ENCODE peak calls at places on chromosomes 12 and 14, in seven cellular contexts. One of them, this sample, is unnamed.

GRCh38 chr14:32457213-32457920 is 128.3 kb downstream of the AKAP6 start:
- DNase-seq in NCI-H187 treated with DMSO at 0.1 percent for 48 hours: no peak
- DNase-seq in iPS-NIHi11: no peak
- DNase-seq in BE2C: peak; percentile 74
- DNase-seq in NCI-H1092: no peak
- DNase-seq in EH: peak; percentile 94
- DNase-seq in ACHN: no peak
- DNase-seq in this sample: no peak

GRCh38 chr12:91883811-91884210 is 261.8 kb downstream of the BTG1 start:
- DNase-seq in NCI-H187 treated with DMSO at 0.1 percent for 48 hours: no peak
- DNase-seq in iPS-NIHi11: no peak
- DNase-seq in BE2C: no peak
- DNase-seq in NCI-H1092: no peak
- DNase-seq in EH: peak; percentile 9
- DNase-seq in ACHN: no peak
- DNase-seq in this sample: no peak

GRCh38 chr12:102385343-102385742 is 95.0 kb downstream of the IGF1 start:
- DNase-seq in NCI-H187 treated with DMSO at 0.1 percent for 48 hours: no peak
- DNase-seq in iPS-NIHi11: no peak
- DNase-seq in BE2C: no peak
- DNase-seq in NCI-H1092: no peak
- DNase-seq in EH: no peak
- DNase-seq in ACHN: no peak
- DNase-seq in this sample: no peak

GRCh38 chr14:104865631-104866441 is 768 bp downstream of the CEP170B start:
- DNase-seq in NCI-H187 treated with DMSO at 0.1 percent for 48 hours: no peak
- DNase-seq in iPS-NIHi11: peak; percentile 85
- DNase-seq in BE2C: peak; percentile 30
- DNase-seq in NCI-H1092: no peak
- DNase-seq in EH: peak; percentile 86
- DNase-seq in ACHN: peak; percentile 66
- DNase-seq in this sample: no peak

GRCh38 chr14:90034156-90034555 is 27.6 kb upstream of the KCNK13 start:
- DNase-seq in NCI-H187 treated with DMSO at 0.1 percent for 48 hours: no peak
- DNase-seq in iPS-NIHi11: no peak
- DNase-seq in BE2C: no peak
- DNase-seq in NCI-H1092: no peak
- DNase-seq in EH: no peak
- DNase-seq in ACHN: no peak
- DNase-seq in this sample: no peak

GRCh38 chr14:60734465-60735242 is at the start of gene MNAT1:
- DNase-seq in NCI-H187 treated with DMSO at 0.1 percent for 48 hours: peak; percentile 47
- DNase-seq in iPS-NIHi11: peak; percentile 70
- DNase-seq in BE2C: peak; percentile 86
- DNase-seq in NCI-H1092: peak; percentile 84
- DNase-seq in EH: peak; percentile 79
- DNase-seq in ACHN: peak; percentile 80
- DNase-seq in this sample: peak; percentile 77

GRCh38 chr12:109582636-109583035 is 9.0 kb downstream of the MVK start:
- DNase-seq in NCI-H187 treated with DMSO at 0.1 percent for 48 hours: no peak
- DNase-seq in iPS-NIHi11: peak; percentile 56
- DNase-seq in BE2C: no peak
- DNase-seq in NCI-H1092: no peak
- DNase-seq in EH: no peak
- DNase-seq in ACHN: peak; percentile 43
- DNase-seq in this sample: no peak

GRCh38 chr14:104332634-104333270 is 194.4 kb downstream of the KIF26A start:
- DNase-seq in NCI-H187 treated with DMSO at 0.1 percent for 48 hours: no peak
- DNase-seq in iPS-NIHi11: no peak
- DNase-seq in BE2C: no peak
- DNase-seq in NCI-H1092: no peak
- DNase-seq in EH: no peak
- DNase-seq in ACHN: no peak
- DNase-seq in this sample: peak; percentile 18

GRCh38 chr14:34496679-34497513 is 34.9 kb upstream of the SPTSSA start:
- DNase-seq in NCI-H187 treated with DMSO at 0.1 percent for 48 hours: no peak
- DNase-seq in iPS-NIHi11: peak; percentile 52
- DNase-seq in BE2C: no peak
- DNase-seq in NCI-H1092: no peak
- DNase-seq in EH: peak; percentile 99
- DNase-seq in ACHN: peak; percentile 93
- DNase-seq in this sample: peak; percentile 81

GRCh38 chr14:61525293-61526011 is 169.9 kb upstream of the HIF1A start:
- DNase-seq in NCI-H187 treated with DMSO at 0.1 percent for 48 hours: no peak
- DNase-seq in iPS-NIHi11: no peak
- DNase-seq in BE2C: peak; percentile 47
- DNase-seq in NCI-H1092: no peak
- DNase-seq in EH: peak; percentile 78
- DNase-seq in ACHN: peak; percentile 86
- DNase-seq in this sample: peak; percentile 70

GRCh38 chr12:55933158-55933798 is 2.3 kb downstream of the DGKA start:
- DNase-seq in NCI-H187 treated with DMSO at 0.1 percent for 48 hours: no peak
- DNase-seq in iPS-NIHi11: no peak
- DNase-seq in BE2C: no peak
- DNase-seq in NCI-H1092: no peak
- DNase-seq in EH: peak; percentile 58
- DNase-seq in ACHN: peak; percentile 70
- DNase-seq in this sample: no peak

GRCh38 chr14:57686317-57686716 is 179.6 kb downstream of the SLC35F4 start:
- DNase-seq in NCI-H187 treated with DMSO at 0.1 percent for 48 hours: no peak
- DNase-seq in iPS-NIHi11: no peak
- DNase-seq in BE2C: no peak
- DNase-seq in NCI-H1092: peak; percentile 49
- DNase-seq in EH: no peak
- DNase-seq in ACHN: no peak
- DNase-seq in this sample: no peak

GRCh38 chr12:132690112-132690511 is 2.7 kb downstream of the PXMP2 start:
- DNase-seq in NCI-H187 treated with DMSO at 0.1 percent for 48 hours: no peak
- DNase-seq in iPS-NIHi11: no peak
- DNase-seq in BE2C: no peak
- DNase-seq in NCI-H1092: no peak
- DNase-seq in EH: no peak
- DNase-seq in ACHN: no peak
- DNase-seq in this sample: no peak

GRCh38 chr14:76227450-76228050 is 75.8 kb downstream of the GPATCH2L start:
- DNase-seq in NCI-H187 treated with DMSO at 0.1 percent for 48 hours: no peak
- DNase-seq in iPS-NIHi11: no peak
- DNase-seq in BE2C: no peak
- DNase-seq in NCI-H1092: no peak
- DNase-seq in EH: peak; percentile 74
- DNase-seq in ACHN: no peak
- DNase-seq in this sample: no peak

GRCh38 chr14:39015360-39015961 is 87.6 kb downstream of the SEC23A start:
- DNase-seq in NCI-H187 treated with DMSO at 0.1 percent for 48 hours: peak; percentile 33
- DNase-seq in iPS-NIHi11: peak; percentile 40
- DNase-seq in BE2C: peak; percentile 52
- DNase-seq in NCI-H1092: peak; percentile 33
- DNase-seq in EH: peak; percentile 61
- DNase-seq in ACHN: peak; percentile 47
- DNase-seq in this sample: no peak

GRCh38 chr12:130498589-130499385 is 161.1 kb downstream of the PIWIL1 start:
- DNase-seq in NCI-H187 treated with DMSO at 0.1 percent for 48 hours: peak; percentile 70
- DNase-seq in iPS-NIHi11: no peak
- DNase-seq in BE2C: no peak
- DNase-seq in NCI-H1092: no peak
- DNase-seq in EH: no peak
- DNase-seq in ACHN: no peak
- DNase-seq in this sample: no peak

GRCh38 chr12:119990382-119990874 is 1.4 kb downstream of the BICDL1 start:
- DNase-seq in NCI-H187 treated with DMSO at 0.1 percent for 48 hours: no peak
- DNase-seq in iPS-NIHi11: no peak
- DNase-seq in BE2C: no peak
- DNase-seq in NCI-H1092: no peak
- DNase-seq in EH: no peak
- DNase-seq in ACHN: peak; percentile 65
- DNase-seq in this sample: no peak

GRCh38 chr14:88384653-88385205 is 728 bp upstream of the SPATA7 start:
- DNase-seq in NCI-H187 treated with DMSO at 0.1 percent for 48 hours: no peak
- DNase-seq in iPS-NIHi11: no peak
- DNase-seq in BE2C: no peak
- DNase-seq in NCI-H1092: no peak
- DNase-seq in EH: peak; percentile 9
- DNase-seq in ACHN: no peak
- DNase-seq in this sample: no peak

GRCh38 chr12:107472308-107472707 is 213.3 kb upstream of the PWP1 start:
- DNase-seq in NCI-H187 treated with DMSO at 0.1 percent for 48 hours: no peak
- DNase-seq in iPS-NIHi11: no peak
- DNase-seq in BE2C: no peak
- DNase-seq in NCI-H1092: no peak
- DNase-seq in EH: no peak
- DNase-seq in ACHN: no peak
- DNase-seq in this sample: no peak

This sample was measured in gastrocnemius medialis.